ENCODE peak calls at places on chromosome 19, in seven cellular contexts. J is heart left ventricle, S is ovary, E is brain microvascular endothelial cell, Q is endothelial cell of umbilical vein, W is astrocyte, D is breast epithelium. A is an unnamed sample. For H3K36me3, the result is how much of the 10 kb centered on the place peaks cover.

GRCh38 chr19:51811344-51811743 is 16.4 kb downstream of the FPR3 start:
- DNase-seq in W (no peak), D (no peak), E (no peak), Q (no peak), J (peak), S (no peak), A (peak)

GRCh38 chr19:50557009-50557613 is 11.1 kb downstream of the LRRC4B start:
- DNase-seq in S (no peak), W (no peak), E (no peak), D (no peak), J (no peak), Q (no peak), A (no peak)

GRCh38 chr19:35295792-35296462 is 4.0 kb downstream of the MAG start:
- DNase-seq in S (no peak), D (no peak), W (no peak), Q (no peak), E (no peak), J (no peak), A (no peak)

GRCh38 chr19:9431475-9431874 is 3.9 kb downstream of the ZNF266 start:
- DNase-seq in E (peak), S (no peak), W (no peak), J (no peak), Q (no peak), D (no peak), A (no peak)

GRCh38 chr19:46654621-46655152 is 6.3 kb downstream of the DACT3 start:
- DNase-seq in D (no peak), J (peak), S (no peak), W (no peak), Q (no peak), E (no peak), A (no peak)

GRCh38 chr19:51166846-51167490 is 24.9 kb downstream of the SIGLEC7 start:
- DNase-seq in Q (no peak), J (no peak), D (no peak), W (no peak), E (no peak), S (no peak), A (no peak)

GRCh38 chr19:9523885-9524474 is 14.5 kb downstream of the ZNF426 start:
- DNase-seq in J (no peak), W (no peak), Q (no peak), S (no peak), E (no peak), D (no peak), A (no peak)

GRCh38 chr19:41357746-41358145 is 4.0 kb upstream of the TGFB1 start:
- DNase-seq in W (no peak), E (no peak), Q (no peak), D (no peak), S (no peak), J (no peak), A (no peak)

GRCh38 chr19:38060346-38060745 is 153.3 kb downstream of the SIPA1L3 start:
- DNase-seq in W (no peak), E (no peak), Q (no peak), S (no peak), J (no peak), D (no peak), A (no peak)

GRCh38 chr19:48342841-48343540 is 17.6 kb downstream of the EMP3 start:
- DNase-seq in S (no peak), J (no peak), W (peak), D (no peak), Q (no peak), E (peak), A (no peak)

GRCh38 chr19:32372726-32373613 is 27.6 kb downstream of the ZNF507 start:
- DNase-seq in Q (no peak), S (no peak), D (no peak), E (peak), J (no peak), W (no peak), A (no peak)

GRCh38 chr19:8512115-8512967 is 1.6 kb downstream of the ZNF414 start:
- DNase-seq in D (no peak), Q (no peak), J (no peak), E (no peak), W (no peak), S (peak), A (no peak)

GRCh38 chr19:43639507-43640423 is at the start of gene CADM4:
- DNase-seq in W (no peak), J (no peak), Q (no peak), S (peak), E (no peak), D (peak), A (no peak)

GRCh38 chr19:45800009-45800553 is 7.4 kb upstream of the DMWD start:
- DNase-seq in S (no peak), J (no peak), Q (no peak), D (no peak), W (peak), E (peak), A (no peak)

GRCh38 chr19:35090160-35090794 is 25.3 kb upstream of the FXYD3 start:
- DNase-seq in E (peak), J (peak), W (peak), D (no peak), S (peak), Q (peak), A (no peak)

GRCh38 chr19:31448221-31448657 is 99.0 kb upstream of the TSHZ3 start:
- DNase-seq in J (peak), W (peak), D (no peak), Q (no peak), S (peak), E (peak), A (no peak)

GRCh38 chr19:34282611-34283519 is 28.5 kb downstream of the GARRE1 start:
- DNase-seq in J (no peak), S (no peak), D (no peak), Q (peak), W (no peak), E (no peak), A (no peak)

GRCh38 chr19:11171144-11171543 is 15.6 kb upstream of the SPC24 start:
- DNase-seq in J (no peak), S (no peak), D (no peak), Q (no peak), E (no peak), W (no peak), A (no peak)

GRCh38 chr19:7304200-7304599 is 10.0 kb upstream of the INSR start:
- DNase-seq in W (no peak), S (no peak), J (no peak), D (no peak), E (no peak), Q (no peak), A (no peak)

GRCh38 chr19:55678121-55678671 is 3.2 kb downstream of the EPN1 start:
- DNase-seq in S (no peak), J (peak), Q (no peak), W (no peak), D (no peak), E (no peak), A (peak)

GRCh38 chr19:2578391-2578826 is 102.5 kb downstream of the GADD45B start:
- DNase-seq in S (peak), J (peak), Q (peak), D (peak), E (peak), W (peak), A (peak)

GRCh38 chr19:49157445-49158224 is at the start of gene TRPM4:
- DNase-seq in J (peak), D (peak), W (peak), Q (peak), S (peak), E (peak), A (peak)

GRCh38 chr19:58558066-58558622 is at the start of gene UBE2M:
- DNase-seq in D (no peak), Q (no peak), E (no peak), J (peak), S (peak), W (peak), A (peak)

GRCh38 chr19:17855333-17856152 is 4.2 kb upstream of the RPL18A start:
- DNase-seq in D (peak), J (peak), S (peak), W (peak), Q (peak), E (peak), A (peak)

DNA sequence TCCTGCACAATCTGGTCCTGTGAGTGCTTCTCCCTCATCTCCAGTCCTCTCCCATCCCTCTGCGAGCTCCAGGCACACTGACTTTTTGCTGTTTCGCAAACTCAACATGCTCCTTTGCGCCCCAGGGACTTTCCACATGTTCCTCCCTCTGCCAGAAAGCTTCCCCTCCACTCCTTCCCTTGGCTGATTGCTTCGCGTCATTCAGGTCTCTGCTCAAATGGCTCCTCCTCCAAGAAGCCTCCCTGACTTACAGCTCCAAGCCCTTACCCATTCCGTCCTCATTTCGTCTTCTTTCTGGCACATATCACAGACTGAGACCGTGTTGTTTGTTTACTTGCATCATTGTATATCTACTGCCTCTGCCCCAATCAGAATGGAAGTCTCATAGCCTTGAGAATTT is 193.3 kb downstream of the URI1 start:
- DNase-seq in W (no peak), S (no peak), D (no peak), E (no peak), J (no peak), Q (no peak), A (no peak)
- TF ChIP-seq CTCF in W (no peak), S (no peak), D (no peak), E (no peak), J (no peak), Q (no peak), A (no peak)

GRCh38 chr19:15282311-15282705 is 50.0 kb downstream of the BRD4 start:
- DNase-seq in J (no peak), Q (no peak), D (no peak), S (no peak), W (no peak), E (no peak), A (no peak)

GRCh38 chr19:15283141-15283885 is 49.0 kb downstream of the BRD4 start:
- DNase-seq in Q (no peak), E (peak), D (no peak), W (peak), S (no peak), J (no peak), A (peak)

GRCh38 chr19:15285896-15286591 is 46.3 kb downstream of the BRD4 start:
- DNase-seq in Q (no peak), J (no peak), S (no peak), W (no peak), E (no peak), D (no peak), A (no peak)

GRCh38 chr19:15284896-15285295 is 47.4 kb downstream of the BRD4 start:
- DNase-seq in E (no peak), J (no peak), Q (no peak), D (no peak), W (no peak), S (no peak), A (no peak)

DNA sequence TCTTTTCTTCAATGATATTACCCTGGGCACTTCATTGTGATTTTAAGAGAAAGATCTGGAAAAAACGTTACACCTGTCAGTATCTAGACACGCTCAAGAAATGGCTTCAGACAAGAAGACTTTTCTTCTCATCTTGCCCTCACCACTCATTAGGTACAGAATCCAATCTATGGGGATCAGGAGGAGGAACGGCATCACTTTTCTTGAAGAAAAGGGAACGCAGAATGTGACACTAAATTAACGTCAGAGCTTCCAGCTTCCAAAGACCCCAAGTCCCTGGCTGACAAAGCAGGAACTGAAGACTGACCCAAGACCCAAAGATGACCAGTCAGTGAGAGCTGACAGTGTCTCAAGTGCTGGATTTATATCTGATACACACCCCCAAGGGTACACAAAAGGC is 48.2 kb downstream of the BRD4 start:
- DNase-seq in S (no peak), W (no peak), E (no peak), D (no peak), J (no peak), Q (no peak), A (no peak)
- H3K27ac ChIP-seq in S (no peak), W (peak), E (no peak), D (peak), J (no peak), Q (no peak), A (peak)

GRCh38 chr19:39349326-39349725 is 7.1 kb downstream of the SAMD4B start:
- DNase-seq in D (no peak), J (no peak), W (no peak), E (no peak), Q (no peak), S (no peak), A (no peak)
- H3K36me3 ChIP-seq in D (under half), J (under half), W (under half), E (under half), Q (under half), S (under half), A (under half)

DNA sequence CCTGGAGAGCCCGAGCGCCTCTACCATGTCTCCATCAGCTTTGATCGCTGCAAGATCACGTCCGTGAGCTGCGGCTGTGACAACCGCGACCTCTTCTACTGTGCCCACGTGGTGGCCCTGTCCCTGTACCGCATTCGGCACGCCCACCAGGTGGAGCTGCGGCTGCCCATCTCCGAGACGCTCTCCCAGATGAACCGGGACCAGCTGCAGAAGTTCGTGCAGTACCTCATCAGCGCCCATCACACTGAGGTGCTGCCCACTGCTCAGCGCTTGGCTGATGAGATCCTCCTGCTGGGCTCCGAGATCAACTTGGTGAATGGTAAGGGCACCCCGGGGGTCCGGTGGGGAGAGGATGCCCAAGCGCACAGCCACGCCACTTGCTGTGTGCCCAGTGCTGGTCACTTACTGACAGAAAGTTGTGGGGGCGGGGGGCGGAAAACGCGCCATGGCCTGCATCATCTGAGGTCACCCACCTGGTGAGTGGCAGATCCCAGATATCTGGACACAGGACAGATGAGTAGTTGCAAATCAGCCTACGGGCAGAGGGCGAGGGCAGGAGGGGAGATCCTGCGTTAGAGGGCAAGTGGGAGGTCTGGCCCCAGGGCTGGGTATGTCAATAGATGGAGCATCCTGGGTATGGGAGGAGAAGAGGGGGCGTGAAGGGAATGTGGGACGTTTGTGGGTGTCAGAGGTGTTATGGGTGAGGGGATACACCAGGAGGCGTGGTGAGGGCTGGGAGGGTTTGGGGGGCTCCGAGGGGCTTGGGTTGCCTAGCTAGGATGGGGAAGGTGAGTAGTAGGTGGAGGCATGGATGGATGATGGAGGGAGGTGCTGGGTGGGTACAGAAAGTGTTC is 9.8 kb downstream of the ZSWIM4 start:
- DNase-seq in D (no peak), Q (no peak), W (no peak), E (no peak), J (peak), S (no peak), A (no peak)
- TF ChIP-seq CTCF in D (no peak), Q (no peak), W (no peak), E (peak), J (peak), S (peak), A (peak)

DNA sequence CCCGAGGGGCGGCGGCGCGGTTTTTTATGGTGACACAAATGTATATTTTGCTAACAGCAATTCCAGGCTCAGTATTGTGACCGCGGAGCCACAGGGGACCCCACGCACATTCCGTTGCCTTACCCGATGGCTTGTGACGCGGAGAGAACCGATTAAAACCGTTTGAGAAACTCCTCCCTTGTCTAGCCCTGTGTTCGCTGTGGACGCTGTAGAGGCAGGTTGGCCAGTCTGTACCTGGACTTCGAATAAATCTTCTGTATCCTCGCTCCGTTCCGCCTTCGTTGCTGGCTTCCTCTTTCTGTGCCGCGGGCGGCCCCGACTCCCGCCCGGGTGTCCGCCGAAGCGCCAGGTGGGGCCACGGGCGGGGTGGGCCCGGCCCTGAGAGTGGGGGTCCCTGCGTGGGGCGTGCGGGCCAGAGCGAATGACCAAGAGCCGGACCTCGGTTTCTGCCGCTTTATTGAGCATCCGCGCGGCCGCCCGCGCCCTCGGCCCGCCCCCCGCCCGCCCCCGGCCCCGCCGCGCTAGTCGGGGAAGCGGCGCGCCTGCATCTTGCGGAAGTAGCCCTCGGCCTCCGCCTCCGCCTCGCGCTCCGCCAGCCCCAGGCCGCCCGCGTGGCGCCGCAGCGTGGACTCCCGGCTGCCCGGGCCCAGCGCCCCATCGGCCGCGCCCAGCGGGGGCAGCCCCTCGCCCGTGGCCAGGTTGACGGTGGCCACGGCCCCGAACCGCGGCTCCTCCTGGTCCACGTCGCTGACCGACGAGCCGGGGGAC is 9.5 kb downstream of the PLPPR3 start:
- DNase-seq in J (no peak), W (no peak), E (no peak), D (no peak), Q (no peak), S (no peak), A (no peak)
- H3K27ac ChIP-seq in J (no peak), W (no peak), E (no peak), D (no peak), Q (no peak), S (no peak), A (no peak)

GRCh38 chr19:5914946-5915781 is 1.1 kb downstream of the CAPS start:
- DNase-seq in J (no peak), S (no peak), D (peak), E (no peak), W (no peak), Q (no peak), A (no peak)
- H3K36me3 ChIP-seq in J (under half), S (under half), D (under half), E (under half), W (under half), Q (under half), A (under half)

GRCh38 chr19:4386038-4386782 is 14.1 kb downstream of the SH3GL1 start:
- DNase-seq in S (no peak), J (no peak), E (no peak), Q (no peak), D (no peak), W (no peak), A (no peak)
- TF ChIP-seq CTCF in S (no peak), J (no peak), E (peak), Q (no peak), D (no peak), W (peak), A (no peak)

GRCh38 chr19:14136509-14137281 is at the start of gene ASF1B:
- DNase-seq in Q (peak), W (peak), J (peak), S (peak), D (peak), E (peak), A (peak)

GRCh38 chr19:14141041-14141440 is 4.7 kb upstream of the ASF1B start:
- DNase-seq in W (no peak), Q (no peak), E (no peak), J (no peak), D (no peak), S (no peak), A (no peak)

GRCh38 chr19:14142262-14143190 is 6.1 kb upstream of the ASF1B start:
- DNase-seq in W (no peak), D (no peak), J (no peak), Q (no peak), S (no peak), E (no peak), A (no peak)

GRCh38 chr19:14138576-14139265 is 2.3 kb upstream of the ASF1B start:
- DNase-seq in E (peak), S (no peak), D (no peak), J (no peak), W (peak), Q (peak), A (no peak)

DNA sequence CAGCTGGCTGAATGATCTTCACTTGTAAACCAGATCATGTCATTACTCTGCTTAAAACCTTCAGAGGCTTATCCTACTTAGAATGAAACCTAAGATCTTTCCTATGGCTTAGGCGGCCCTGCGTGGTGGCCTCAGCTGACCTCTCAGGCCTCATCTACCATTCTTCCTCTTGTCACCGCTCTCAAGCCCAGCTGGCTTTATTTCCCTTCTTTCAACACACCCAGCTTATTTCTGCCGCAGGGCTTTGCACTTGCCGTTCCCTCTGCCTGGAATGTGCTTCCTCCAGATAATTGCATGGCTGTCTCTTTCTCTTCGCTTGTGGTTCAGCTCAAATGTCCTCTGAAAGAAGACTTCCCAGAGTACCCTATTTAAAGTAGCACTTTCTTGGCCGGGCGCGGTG is 3.6 kb upstream of the ASF1B start:
- DNase-seq in J (peak), Q (no peak), D (no peak), S (no peak), E (no peak), W (no peak), A (no peak)
- H3K27ac ChIP-seq in J (peak), Q (no peak), D (no peak), S (no peak), E (no peak), W (no peak), A (no peak)